ENCODE peak calls at places on chromosomes 4 and X, in five cellular contexts. One of them, this sample, is unnamed.

GRCh38 chrX:130869239-130869638 is 33.8 kb downstream of the ENOX2 start:
- DNase-seq in activated T-cell treated with anti-CD3 and anti-CD28 coated beads for 4 hours: no peak
- DNase-seq in H7: no peak
- DNase-seq in SK-N-SH: no peak
- DNase-seq in NCI-H446: no peak
- DNase-seq in this sample: no peak

GRCh38 chrX:153851981-153852380 is 21.6 kb upstream of the PDZD4 start:
- DNase-seq in SK-N-SH: no peak
- DNase-seq in H7: no peak
- DNase-seq in NCI-H446: no peak
- DNase-seq in activated T-cell treated with anti-CD3 and anti-CD28 coated beads for 4 hours: no peak
- DNase-seq in this sample: no peak

GRCh38 chr4:186021461-186022167 is 47.3 kb upstream of the TLR3 start:
- DNase-seq in H7: peak; percentile 90
- DNase-seq in SK-N-SH: peak; percentile 82
- DNase-seq in NCI-H446: no peak
- DNase-seq in activated T-cell treated with anti-CD3 and anti-CD28 coated beads for 4 hours: no peak
- DNase-seq in this sample: no peak

GRCh38 chr4:81459233-81459632 is 12.5 kb downstream of the RASGEF1B start:
- DNase-seq in SK-N-SH: no peak
- DNase-seq in NCI-H446: no peak
- DNase-seq in H7: no peak
- DNase-seq in activated T-cell treated with anti-CD3 and anti-CD28 coated beads for 4 hours: no peak
- DNase-seq in this sample: no peak

GRCh38 chr4:69057620-69058409 is 38.5 kb upstream of the UGT2B7 start:
- DNase-seq in H7: peak; percentile 30
- DNase-seq in NCI-H446: no peak
- DNase-seq in activated T-cell treated with anti-CD3 and anti-CD28 coated beads for 4 hours: no peak
- DNase-seq in SK-N-SH: no peak
- DNase-seq in this sample: no peak

GRCh38 chrX:56969559-56969958 is 25.8 kb downstream of the SPIN3 start:
- DNase-seq in H7: no peak
- DNase-seq in SK-N-SH: no peak
- DNase-seq in activated T-cell treated with anti-CD3 and anti-CD28 coated beads for 4 hours: no peak
- DNase-seq in NCI-H446: no peak
- DNase-seq in this sample: no peak

GRCh38 chr4:40804598-40804997 is 54.8 kb downstream of the NSUN7 start:
- DNase-seq in NCI-H446: no peak
- DNase-seq in activated T-cell treated with anti-CD3 and anti-CD28 coated beads for 4 hours: no peak
- DNase-seq in H7: no peak
- DNase-seq in SK-N-SH: no peak
- DNase-seq in this sample: no peak

GRCh38 chrX:85503258-85504158 is 124.0 kb upstream of the POF1B start:
- DNase-seq in H7: no peak
- DNase-seq in SK-N-SH: no peak
- DNase-seq in NCI-H446: no peak
- DNase-seq in activated T-cell treated with anti-CD3 and anti-CD28 coated beads for 4 hours: no peak
- DNase-seq in this sample: no peak

GRCh38 chr4:134024251-134024650 is 177.3 kb downstream of the PABPC4L start:
- DNase-seq in SK-N-SH: no peak
- DNase-seq in activated T-cell treated with anti-CD3 and anti-CD28 coated beads for 4 hours: no peak
- DNase-seq in H7: peak; percentile 1
- DNase-seq in NCI-H446: no peak
- DNase-seq in this sample: no peak

GRCh38 chr4:155618183-155618838 is 48.3 kb upstream of the GUCY1A1 start:
- DNase-seq in NCI-H446: no peak
- DNase-seq in H7: no peak
- DNase-seq in activated T-cell treated with anti-CD3 and anti-CD28 coated beads for 4 hours: no peak
- DNase-seq in SK-N-SH: no peak
- DNase-seq in this sample: no peak

GRCh38 chr4:10121568-10122097 is 5.0 kb upstream of the WDR1 start:
- DNase-seq in activated T-cell treated with anti-CD3 and anti-CD28 coated beads for 4 hours: no peak
- DNase-seq in SK-N-SH: no peak
- DNase-seq in H7: no peak
- DNase-seq in NCI-H446: no peak
- DNase-seq in this sample: no peak

GRCh38 chr4:951594-952468 is 19.6 kb downstream of the TMEM175 start:
- DNase-seq in H7: peak; percentile 49
- DNase-seq in SK-N-SH: peak; percentile 33
- DNase-seq in activated T-cell treated with anti-CD3 and anti-CD28 coated beads for 4 hours: no peak
- DNase-seq in NCI-H446: no peak
- DNase-seq in this sample: no peak

GRCh38 chr4:129446074-129446473 is 350.1 kb downstream of the C4orf33 start:
- DNase-seq in SK-N-SH: no peak
- DNase-seq in NCI-H446: no peak
- DNase-seq in activated T-cell treated with anti-CD3 and anti-CD28 coated beads for 4 hours: no peak
- DNase-seq in H7: no peak
- DNase-seq in this sample: no peak

GRCh38 chr4:3524920-3525319 is 7.3 kb downstream of the LRPAP1 start:
- DNase-seq in SK-N-SH: no peak
- DNase-seq in NCI-H446: no peak
- DNase-seq in activated T-cell treated with anti-CD3 and anti-CD28 coated beads for 4 hours: no peak
- DNase-seq in H7: no peak
- DNase-seq in this sample: no peak

GRCh38 chr4:81131563-81131962 is 83.5 kb downstream of the PRKG2 start:
- DNase-seq in SK-N-SH: no peak
- DNase-seq in activated T-cell treated with anti-CD3 and anti-CD28 coated beads for 4 hours: no peak
- DNase-seq in H7: no peak
- DNase-seq in NCI-H446: no peak
- DNase-seq in this sample: no peak

GRCh38 chrX:150035531-150035930 is 97.2 kb upstream of the EOLA2 start:
- DNase-seq in H7: no peak
- DNase-seq in SK-N-SH: no peak
- DNase-seq in NCI-H446: no peak
- DNase-seq in activated T-cell treated with anti-CD3 and anti-CD28 coated beads for 4 hours: no peak
- DNase-seq in this sample: no peak

GRCh38 chrX:9356846-9357245 is 108.0 kb upstream of the TBL1X start:
- DNase-seq in NCI-H446: no peak
- DNase-seq in activated T-cell treated with anti-CD3 and anti-CD28 coated beads for 4 hours: no peak
- DNase-seq in SK-N-SH: no peak
- DNase-seq in H7: no peak
- DNase-seq in this sample: no peak

GRCh38 chr4:153486281-153487151 is 20.4 kb downstream of the TMEM131L start:
- DNase-seq in SK-N-SH: no peak
- DNase-seq in NCI-H446: no peak
- DNase-seq in H7: peak; percentile 54
- DNase-seq in activated T-cell treated with anti-CD3 and anti-CD28 coated beads for 4 hours: no peak
- DNase-seq in this sample: no peak

GRCh38 chrX:148380614-148381561 is 119.5 kb upstream of the AFF2 start:
- DNase-seq in activated T-cell treated with anti-CD3 and anti-CD28 coated beads for 4 hours: peak; percentile 28
- DNase-seq in H7: no peak
- DNase-seq in NCI-H446: no peak
- DNase-seq in SK-N-SH: no peak
- DNase-seq in this sample: peak; percentile 2

GRCh38 chr4:139809207-139810157 is 143.9 kb downstream of the MGST2 start:
- DNase-seq in SK-N-SH: no peak
- DNase-seq in H7: no peak
- DNase-seq in activated T-cell treated with anti-CD3 and anti-CD28 coated beads for 4 hours: no peak
- DNase-seq in NCI-H446: no peak
- DNase-seq in this sample: no peak

This sample was measured in KG1.